ENCODE peak calls at places on chromosomes 5 and 9, in seven cellular contexts. X is GM23248; S is hepatocyte; I is choroid plexus epithelial cell; T is stimulated activated naive CD8-positive, alpha-beta T cell treated with anti-CD3 and anti-CD28 coated beads, Interleukin-15, Interleukin-2, amounts not matched to agents 100 U/mL and 50 U/mL, for 24 hours; R is endodermal cell; E is iPS-NIHi11. A is an unnamed sample.

GRCh38 chr5:36685631-36686147 is 79.3 kb downstream of the SLC1A3 start:
- DNase-seq in X (peak; percentile 47), S (no peak), I (peak; percentile 47), T (no peak), R (peak; percentile 14), E (no peak), A (no peak)

GRCh38 chr5:96657068-96657467 is 5.1 kb upstream of the CAST start:
- DNase-seq in X (peak; percentile 97), S (peak; percentile 58), I (peak; percentile 92), T (peak; percentile 43), R (no peak), E (no peak), A (no peak)

GRCh38 chr5:174083041-174083827 is 37.7 kb downstream of the NSG2 start:
- DNase-seq in X (no peak), S (no peak), I (no peak), T (no peak), R (no peak), E (no peak), A (no peak)

GRCh38 chr5:180599590-180599914 is 8.3 kb upstream of the SCGB3A1 start:
- DNase-seq in X (no peak), S (no peak), I (no peak), T (no peak), R (no peak), E (no peak), A (no peak)

GRCh38 chr5:16616536-16617271 is at the start of gene RETREG1:
- DNase-seq in X (peak; percentile 51), S (peak; percentile 80), I (peak; percentile 15), T (peak; percentile 85), R (peak; percentile 84), E (peak; percentile 77), A (no peak)

GRCh38 chr9:77488439-77489126 is 159.5 kb downstream of the GNA14 start:
- DNase-seq in X (peak; percentile 61), S (no peak), I (peak; percentile 61), T (no peak), R (peak; percentile 61), E (peak; percentile 59), A (no peak)

GRCh38 chr9:130901498-130902203 is 5.0 kb upstream of the QRFP start:
- DNase-seq in X (peak; percentile 77), S (no peak), I (no peak), T (no peak), R (no peak), E (no peak), A (no peak)

GRCh38 chr9:115524467-115525059 is 406.6 kb upstream of the TNC start:
- DNase-seq in X (peak; percentile 73), S (peak; percentile 75), I (peak; percentile 81), T (peak; percentile 7), R (peak; percentile 72), E (peak; percentile 63), A (no peak)

GRCh38 chr9:77016111-77016525 is 3.3 kb upstream of the FOXB2 start:
- DNase-seq in X (no peak), S (no peak), I (no peak), T (peak; percentile 5), R (no peak), E (peak; percentile 46), A (no peak)

GRCh38 chr5:134590992-134591659 is 41.5 kb downstream of the SAR1B start:
- DNase-seq in X (no peak), S (peak; percentile 80), I (no peak), T (peak; percentile 56), R (peak; percentile 77), E (no peak), A (no peak)

GRCh38 chr9:93910196-93910595 is 45.0 kb downstream of the BARX1 start:
- DNase-seq in X (no peak), S (no peak), I (no peak), T (no peak), R (no peak), E (no peak), A (no peak)

GRCh38 chr9:115204827-115205506 is 87.0 kb upstream of the TNC start:
- DNase-seq in X (peak; percentile 89), S (peak; percentile 54), I (peak; percentile 90), T (no peak), R (no peak), E (no peak), A (no peak)

GRCh38 chr5:14577964-14578363 is 3.6 kb upstream of the OTULINL start:
- DNase-seq in X (no peak), S (no peak), I (no peak), T (no peak), R (no peak), E (no peak), A (no peak)

A was measured in NCI-H2107.